ENCODE peak calls at places on chromosome 16, in nine cellular contexts. V is neural progenitor cell, K is H9, J is foreskin fibroblast, U is PC-9, Q is cardiac fibroblast, W is keratinocyte, N is A673, X is prostate gland. R is an unnamed sample.

GRCh38 chr16:78192734-78193133 is 93.3 kb downstream of the WWOX start:
- DNase-seq in U (no peak), W (no peak), V (no peak), N (no peak), K (no peak), Q (no peak), X (no peak), J (no peak), R (no peak)

GRCh38 chr16:24681793-24682192 is 47.7 kb upstream of the TNRC6A start:
- DNase-seq in Q (peak), X (no peak), N (no peak), V (no peak), U (peak), W (no peak), J (no peak), K (no peak), R (no peak)

GRCh38 chr16:8571061-8571596 is 19.2 kb downstream of the TMEM114 start:
- DNase-seq in U (no peak), Q (peak), V (peak), X (no peak), K (no peak), J (peak), W (no peak), N (peak), R (no peak)

GRCh38 chr16:82755570-82756282 is 129.0 kb downstream of the CDH13 start:
- DNase-seq in V (peak), W (no peak), X (no peak), N (no peak), Q (peak), K (no peak), J (no peak), U (no peak), R (no peak)

GRCh38 chr16:78122774-78123315 is 23.4 kb downstream of the WWOX start:
- DNase-seq in J (peak), V (peak), W (no peak), U (no peak), Q (peak), K (no peak), N (peak), X (peak), R (no peak)

GRCh38 chr16:57536306-57537193 is at the start of gene CCDC102A:
- DNase-seq in J (no peak), K (peak), N (peak), Q (no peak), V (peak), W (no peak), U (no peak), X (no peak), R (peak)

GRCh38 chr16:86563489-86564345 is 2.9 kb upstream of the FOXC2 start:
- DNase-seq in X (peak), J (peak), U (peak), W (peak), K (peak), V (peak), Q (peak), N (peak), R (peak)

GRCh38 chr16:54284319-54284930 is 2.2 kb downstream of the IRX3 start:
- DNase-seq in X (peak), N (no peak), J (no peak), W (no peak), K (peak), Q (no peak), V (peak), U (no peak), R (no peak)

GRCh38 chr16:71734511-71734910 is 10.0 kb upstream of the PHLPP2 start:
- DNase-seq in Q (no peak), X (no peak), W (no peak), U (no peak), V (peak), N (no peak), K (no peak), J (no peak), R (no peak)

GRCh38 chr16:9165601-9166220 is 74.3 kb downstream of the HAPSTR1 start:
- DNase-seq in J (no peak), K (no peak), U (no peak), W (no peak), V (no peak), Q (no peak), N (no peak), X (no peak), R (no peak)

GRCh38 chr16:4231367-4231766 is 10.5 kb downstream of the SRL start:
- DNase-seq in K (no peak), W (no peak), J (no peak), X (no peak), Q (no peak), U (no peak), N (no peak), V (no peak), R (no peak)

GRCh38 chr16:65059421-65059980 is 62.4 kb downstream of the CDH11 start:
- DNase-seq in W (no peak), X (no peak), N (no peak), K (no peak), Q (peak), U (no peak), J (no peak), V (peak), R (no peak)

GRCh38 chr16:75305364-75306101 is 54.1 kb upstream of the BCAR1 start:
- DNase-seq in X (peak), W (peak), Q (peak), V (no peak), K (no peak), N (peak), U (peak), J (peak), R (peak)

GRCh38 chr16:56195151-56195550 is 3.9 kb downstream of the GNAO1 start:
- DNase-seq in K (no peak), N (no peak), X (no peak), Q (no peak), V (no peak), W (no peak), U (peak), J (no peak), R (no peak)

GRCh38 chr16:88785106-88785924 is at the start of gene PIEZO1:
- DNase-seq in X (peak), N (peak), K (no peak), J (peak), W (no peak), Q (peak), V (peak), U (no peak), R (no peak)

GRCh38 chr16:13307255-13307654 is 405.9 kb downstream of the SHISA9 start:
- DNase-seq in V (no peak), X (no peak), W (peak), J (peak), N (no peak), K (no peak), Q (peak), U (peak), R (no peak)

GRCh38 chr16:75919664-75920063 is 193.4 kb upstream of the CPHXL start:
- DNase-seq in N (no peak), V (no peak), X (no peak), U (no peak), W (no peak), K (no peak), J (no peak), Q (no peak), R (no peak)

GRCh38 chr16:3582276-3583165 is 5.3 kb upstream of the NLRC3 start:
- DNase-seq in N (no peak), U (no peak), X (no peak), W (no peak), Q (no peak), K (no peak), J (no peak), V (no peak), R (no peak)

GRCh38 chr16:72877374-72878028 is 170.4 kb downstream of the ZFHX3 start:
- DNase-seq in Q (peak), N (peak), K (no peak), W (peak), X (no peak), J (peak), V (no peak), U (peak), R (no peak)

GRCh38 chr16:47872228-47872627 is 283.6 kb downstream of the ABCC12 start:
- DNase-seq in W (no peak), N (peak), Q (no peak), K (no peak), X (no peak), J (no peak), U (no peak), V (no peak), R (no peak)

GRCh38 chr16:9934723-9935508 is 247.3 kb downstream of the GRIN2A start:
- DNase-seq in Q (no peak), W (no peak), X (no peak), V (no peak), J (no peak), N (no peak), U (no peak), K (no peak), R (peak)

GRCh38 chr16:69595127-69596036 is 29.6 kb downstream of the NFAT5 start:
- DNase-seq in J (peak), U (peak), V (no peak), X (no peak), N (no peak), W (no peak), K (no peak), Q (peak), R (no peak)

GRCh38 chr16:11797166-11797956 is at the start of gene ZC3H7A:
- DNase-seq in J (peak), N (peak), V (peak), K (peak), U (peak), X (peak), W (peak), Q (peak), R (peak)
- TF ChIP-seq CTCF in J (peak), N (peak), V (peak), K (peak), U (no peak), X (peak), W (no peak), Q (peak), R (no peak)

DNA sequence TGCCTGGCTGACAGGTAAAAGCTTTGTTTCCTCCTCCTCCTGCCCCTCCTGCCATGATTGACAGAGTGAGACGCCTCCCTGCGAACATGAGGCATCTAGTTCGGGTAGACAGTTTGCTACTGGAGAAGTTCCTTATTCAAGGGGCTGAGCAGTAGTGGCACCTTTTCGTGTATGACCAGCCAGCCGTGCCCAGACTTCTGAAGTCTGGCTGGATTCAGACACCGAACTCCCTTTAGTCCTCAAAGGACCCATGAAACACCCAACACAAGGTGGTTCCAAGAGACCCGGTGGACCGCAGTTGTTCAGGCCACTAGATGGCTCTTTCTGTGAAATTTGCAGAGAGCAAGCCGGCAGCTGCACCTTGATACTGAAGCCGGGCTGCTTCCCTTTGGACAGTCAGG is 192.8 kb downstream of the XYLT1 start:
- DNase-seq in X (peak), J (no peak), Q (peak), N (no peak), W (no peak), U (no peak), K (peak), V (peak), R (no peak)
- TF ChIP-seq CTCF in X (peak), J (peak), Q (peak), N (peak), W (peak), U (no peak), K (peak), V (peak), R (no peak)

GRCh38 chr16:85259831-85260165 is 147.5 kb upstream of the CIBAR2 start:
- DNase-seq in U (no peak), V (peak), W (no peak), J (no peak), N (no peak), X (no peak), K (no peak), Q (no peak), R (no peak)

GRCh38 chr16:85262558-85263196 is 150.4 kb upstream of the CIBAR2 start:
- DNase-seq in W (no peak), V (no peak), Q (no peak), U (no peak), J (no peak), N (no peak), X (no peak), K (no peak), R (no peak)

GRCh38 chr16:85261657-85262557 is 149.6 kb upstream of the CIBAR2 start:
- DNase-seq in Q (no peak), K (no peak), X (no peak), V (no peak), U (no peak), J (no peak), W (no peak), N (no peak), R (no peak)

GRCh38 chr16:85259115-85259830 is 147.0 kb upstream of the CIBAR2 start:
- DNase-seq in K (no peak), X (no peak), V (no peak), N (no peak), U (no peak), W (no peak), Q (no peak), J (no peak), R (no peak)

GRCh38 chr16:85261205-85261604 is 148.9 kb upstream of the CIBAR2 start:
- DNase-seq in X (no peak), N (no peak), K (no peak), U (no peak), V (no peak), Q (no peak), W (no peak), J (no peak), R (no peak)
- TF ChIP-seq CTCF in X (no peak), N (no peak), K (no peak), U (no peak), V (no peak), Q (no peak), W (no peak), J (no peak), R (no peak)

GRCh38 chr16:89972244-89973234 is 24.0 kb downstream of the DEF8 start:
- DNase-seq in J (peak), Q (peak), K (peak), X (peak), V (peak), N (peak), W (peak), U (peak), R (peak)
- TF ChIP-seq CTCF in J (no peak), Q (no peak), K (peak), X (peak), V (peak), N (no peak), W (no peak), U (no peak), R (no peak)

GRCh38 chr16:49183911-49184310 is 97.7 kb downstream of the CBLN1 start:
- DNase-seq in X (no peak), J (no peak), W (no peak), K (peak), Q (no peak), V (peak), N (peak), U (no peak), R (no peak)
- TF ChIP-seq CTCF in X (no peak), J (no peak), W (peak), K (peak), Q (no peak), V (peak), N (peak), U (peak), R (no peak)

DNA sequence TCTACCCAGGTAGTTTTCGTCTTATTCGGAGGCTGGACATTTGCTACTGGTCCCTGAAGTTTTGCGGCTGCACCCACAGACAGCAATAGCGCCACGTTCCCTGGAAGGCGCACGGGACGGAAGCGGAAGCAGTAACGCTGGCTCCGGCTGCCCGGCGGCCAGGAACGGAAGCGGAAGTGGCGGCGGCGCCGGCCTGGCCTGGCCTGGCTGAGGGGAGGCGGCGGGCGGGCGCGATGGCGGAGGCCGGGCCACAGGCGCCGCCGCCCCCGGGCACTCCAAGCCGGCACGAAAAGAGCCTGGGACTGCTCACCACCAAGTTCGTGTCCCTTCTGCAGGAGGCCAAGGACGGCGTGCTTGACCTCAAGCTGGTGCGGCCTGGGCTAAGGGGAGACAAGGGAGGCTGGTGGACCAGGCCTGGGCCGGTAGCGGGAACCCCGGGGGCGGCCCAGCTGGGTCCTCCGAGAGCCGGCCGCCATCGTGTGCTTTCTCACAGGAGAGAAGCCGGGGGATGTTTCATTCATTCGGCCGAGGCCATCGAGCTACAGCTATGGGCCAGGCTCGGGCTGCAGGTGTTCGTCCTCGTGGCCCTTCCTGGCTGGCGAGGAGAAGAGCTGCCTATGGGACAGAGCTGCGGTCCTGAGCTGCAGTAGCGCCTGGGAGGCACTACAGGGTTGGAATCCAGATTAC is at the start of gene E2F4:
- DNase-seq in U (peak), Q (peak), N (peak), X (peak), K (peak), V (peak), J (peak), W (no peak), R (peak)
- TF ChIP-seq CTCF in U (no peak), Q (no peak), N (no peak), X (peak), K (no peak), V (no peak), J (no peak), W (no peak), R (no peak)

R was measured in omental fat pad.